ENCODE peak calls at places on chromosomes 11 and 22, in seven cellular contexts. K is A673, R is dorsolateral prefrontal cortex, V is AG04450, I is adrenal gland, M is transverse colon, W is GM23248. H is an unnamed sample. For H3K27me3, the result is how much of the 10 kb centered on the place peaks cover.

GRCh38 chr11:103532133-103532788 is 423.0 kb downstream of the DYNC2H1 start:
- DNase-seq in W (peak), V (peak), R (no peak), I (no peak), M (no peak), K (peak), H (no peak)

GRCh38 chr11:113273720-113274119 is 40.7 kb upstream of the TTC12 start:
- DNase-seq in I (no peak), V (no peak), K (no peak), R (no peak), W (no peak), M (no peak), H (peak)

GRCh38 chr11:86108890-86109638 is 40.2 kb upstream of the PICALM start:
- DNase-seq in K (no peak), V (no peak), I (no peak), R (no peak), M (no peak), W (no peak), H (no peak)

GRCh38 chr11:73135346-73136284 is 6.5 kb downstream of the FCHSD2 start:
- DNase-seq in R (no peak), M (no peak), V (no peak), K (peak), I (no peak), W (no peak), H (no peak)

GRCh38 chr22:46388647-46389046 is 53.1 kb downstream of the TRMU start:
- DNase-seq in K (no peak), W (no peak), R (no peak), I (no peak), V (no peak), M (no peak), H (no peak)

GRCh38 chr11:37002831-37003230 is 404.8 kb upstream of the RAG2 start:
- DNase-seq in R (no peak), W (no peak), M (no peak), I (no peak), V (no peak), K (peak), H (no peak)

GRCh38 chr22:35231585-35232084 is 25.7 kb upstream of the HMGXB4 start:
- DNase-seq in V (peak), M (peak), K (peak), W (peak), I (peak), R (no peak), H (no peak)

GRCh38 chr11:14443642-14444041 is 56.0 kb downstream of the COPB1 start:
- DNase-seq in V (no peak), I (peak), K (peak), W (peak), R (peak), M (peak), H (no peak)

GRCh38 chr11:12626616-12627015 is 47.6 kb upstream of the TEAD1 start:
- DNase-seq in I (no peak), M (no peak), R (no peak), V (no peak), W (no peak), K (no peak), H (no peak)

GRCh38 chr11:128616158-128616557 is 28.8 kb upstream of the ETS1 start:
- DNase-seq in V (no peak), K (no peak), M (no peak), W (no peak), I (no peak), R (no peak), H (no peak)

GRCh38 chr11:120354068-120354467 is 17.9 kb downstream of the ARHGEF12 start:
- DNase-seq in W (no peak), M (no peak), R (no peak), K (peak), I (no peak), V (no peak), H (no peak)

GRCh38 chr22:43090130-43090789 is 1.1 kb upstream of the TTLL1 start:
- DNase-seq in V (no peak), M (peak), I (peak), K (peak), W (peak), R (peak), H (peak)

GRCh38 chr11:44277097-44278090 is 32.5 kb downstream of the ALX4 start:
- DNase-seq in V (no peak), I (no peak), M (no peak), K (no peak), R (no peak), W (no peak), H (no peak)

GRCh38 chr11:94730153-94730552 is 38.0 kb upstream of the AMOTL1 start:
- DNase-seq in W (peak), M (no peak), R (no peak), V (no peak), I (no peak), K (no peak), H (no peak)

GRCh38 chr11:95081412-95081811 is 8.2 kb upstream of the ENDOD1 start:
- DNase-seq in M (no peak), W (no peak), K (no peak), V (no peak), R (peak), I (peak), H (peak)

GRCh38 chr22:32880906-32881596 is 79.5 kb downstream of the TIMP3 start:
- DNase-seq in K (peak), V (peak), W (no peak), I (peak), R (no peak), M (peak), H (peak)

GRCh38 chr22:29014773-29015172 is 46.9 kb downstream of the C22orf31 start:
- DNase-seq in R (no peak), M (no peak), W (no peak), I (no peak), V (no peak), K (no peak), H (no peak)

GRCh38 chr22:49968313-49968830 is 7.8 kb downstream of the PIM3 start:
- DNase-seq in K (no peak), W (no peak), M (no peak), R (peak), V (no peak), I (peak), H (peak)

DNA sequence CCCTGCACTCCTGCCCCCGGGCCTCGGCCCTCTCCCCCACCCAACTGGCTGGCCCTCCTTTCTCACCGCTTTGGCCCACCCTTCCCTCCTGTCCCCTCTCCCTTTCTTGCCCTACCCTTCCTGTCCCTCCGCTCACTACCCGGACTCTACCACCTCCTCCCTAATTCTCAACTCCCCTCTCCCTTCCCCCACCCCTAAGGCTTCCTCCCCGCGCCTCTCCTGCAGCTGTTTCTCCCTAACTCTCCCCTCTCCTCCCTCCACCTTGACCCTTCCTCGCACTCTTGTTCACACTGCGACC is 416 bp downstream of the SLC15A3 start:
- DNase-seq in M (no peak), W (no peak), V (no peak), R (no peak), I (no peak), K (no peak), H (no peak)
- H3K27me3 ChIP-seq in M (under half), W (under half), V (under half), R (under half), I (under half), K (under half), H (under half)

GRCh38 chr22:19767427-19768380 is 7.1 kb downstream of the TBX1 start:
- DNase-seq in I (peak), M (no peak), R (no peak), K (no peak), W (no peak), V (no peak), H (no peak)

GRCh38 chr22:19765477-19766234 is 5.1 kb downstream of the TBX1 start:
- DNase-seq in R (no peak), M (no peak), V (no peak), K (no peak), W (peak), I (peak), H (no peak)

GRCh38 chr22:19764636-19765476 is 4.3 kb downstream of the TBX1 start:
- DNase-seq in K (no peak), W (no peak), I (no peak), R (no peak), M (no peak), V (no peak), H (no peak)

GRCh38 chr22:19766506-19767426 is 6.2 kb downstream of the TBX1 start:
- DNase-seq in R (no peak), W (peak), K (peak), I (no peak), V (no peak), M (peak), H (no peak)

DNA sequence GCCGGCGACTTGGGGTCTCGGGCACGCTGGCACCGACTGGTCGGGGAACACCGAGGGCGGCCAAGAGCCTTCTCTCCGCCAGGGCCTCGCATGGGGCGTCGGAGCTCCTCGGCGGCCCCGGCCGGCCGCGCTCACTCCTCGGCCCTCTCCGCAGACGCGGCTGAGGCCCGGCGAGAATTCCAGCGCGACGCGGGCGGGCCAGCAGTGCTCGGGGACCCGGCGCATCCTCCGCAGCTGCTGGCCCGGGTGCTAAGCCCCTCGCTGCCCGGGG is 5.6 kb downstream of the TBX1 start:
- DNase-seq in V (no peak), W (no peak), M (no peak), R (no peak), K (peak), I (no peak), H (no peak)
- H3K27me3 ChIP-seq in V (half or more), W (under half), M (half or more), R (half or more), K (under half), I (half or more), H (under half)

GRCh38 chr11:123678246-123678645 is 23.8 kb upstream of the SCN3B start:
- DNase-seq in I (no peak), R (no peak), W (no peak), M (no peak), V (no peak), K (no peak), H (no peak)

GRCh38 chr11:123677510-123677909 is 23.1 kb upstream of the SCN3B start:
- DNase-seq in V (no peak), M (no peak), W (no peak), K (no peak), R (no peak), I (no peak), H (no peak)

GRCh38 chr11:123671534-123671933 is 17.1 kb upstream of the SCN3B start:
- DNase-seq in M (no peak), W (no peak), I (no peak), R (no peak), V (no peak), K (no peak), H (no peak)

GRCh38 chr11:123674297-123674696 is 19.9 kb upstream of the SCN3B start:
- DNase-seq in V (no peak), R (no peak), W (no peak), K (no peak), I (no peak), M (no peak), H (no peak)

GRCh38 chr11:123672568-123672967 is 18.1 kb upstream of the SCN3B start:
- DNase-seq in K (no peak), R (peak), W (no peak), I (no peak), M (no peak), V (no peak), H (no peak)
- H3K27me3 ChIP-seq in K (under half), R (under half), W (under half), I (under half), M (under half), V (under half), H (under half)

DNA sequence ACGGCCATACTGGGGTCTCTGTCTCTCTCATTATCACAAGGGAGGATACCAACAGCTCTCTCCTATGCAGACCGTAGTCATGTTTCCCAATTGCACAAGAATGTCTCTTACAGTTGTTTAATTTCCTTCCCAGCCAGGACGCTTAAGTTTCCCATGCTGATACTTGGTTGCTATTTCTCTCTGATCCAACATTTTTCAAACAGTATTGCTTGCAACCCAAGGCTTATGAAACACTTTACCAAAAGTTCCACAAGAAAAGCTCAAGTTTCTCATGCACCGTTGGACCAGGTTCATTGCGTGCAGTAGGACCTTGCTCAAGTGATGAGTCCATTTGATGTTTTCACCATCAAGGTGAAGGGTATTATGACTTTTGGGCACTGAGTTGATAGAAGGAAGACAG is 46.6 kb downstream of the GGTLC2 start:
- DNase-seq in W (no peak), V (no peak), R (no peak), K (no peak), I (no peak), M (no peak), H (peak)
- H3K27me3 ChIP-seq in W (under half), V (under half), R (under half), K (under half), I (under half), M (under half), H (under half)

GRCh38 chr11:45847908-45848316 is 637 bp downstream of the CRY2 start:
- DNase-seq in K (peak), I (peak), V (no peak), W (peak), M (peak), R (no peak), H (peak)
- H3K27me3 ChIP-seq in K (under half), I (under half), V (under half), W (under half), M (under half), R (under half), H (under half)

GRCh38 chr22:27075028-27075678 is 417.8 kb downstream of the MIAT start:
- DNase-seq in V (no peak), K (no peak), M (no peak), I (no peak), R (no peak), W (peak), H (no peak)
- H3K27me3 ChIP-seq in V (under half), K (under half), M (under half), I (under half), R (under half), W (under half), H (under half)